ENCODE peak calls at places on chromosomes 6 and 20, in eight cellular contexts. W is fibroblast of lung, O is psoas muscle, R is nephron progenitor cell, L is AG09319, B is transverse colon, K is GM13976, U is neural progenitor cell. D is an unnamed sample.

GRCh38 chr20:58781138-58781537 is 69.6 kb downstream of the GNAS-AS1 start:
- DNase-seq in W (no peak), O (no peak), R (no peak), L (no peak), B (no peak), K (no peak), U (no peak), D (no peak)

GRCh38 chr6:95658896-95659295 is 81.6 kb downstream of the MANEA start:
- DNase-seq in W (no peak), O (no peak), R (no peak), L (no peak), B (no peak), K (no peak), U (no peak), D (no peak)

GRCh38 chr6:88650029-88650619 is 313.3 kb downstream of the RNGTT start:
- DNase-seq in W (peak), O (no peak), R (no peak), L (peak), B (no peak), K (peak), U (no peak), D (no peak)

GRCh38 chr20:53672484-53673129 is 79.0 kb upstream of the ZNF217 start:
- DNase-seq in W (peak), O (no peak), R (no peak), L (no peak), B (no peak), K (no peak), U (no peak), D (no peak)

GRCh38 chr6:48933136-48933535 is 529.9 kb downstream of the MMUT start:
- DNase-seq in W (no peak), O (no peak), R (no peak), L (no peak), B (no peak), K (no peak), U (no peak), D (no peak)

GRCh38 chr6:44411141-44411540 is 23.6 kb downstream of the CDC5L start:
- DNase-seq in W (no peak), O (no peak), R (no peak), L (no peak), B (no peak), K (no peak), U (no peak), D (no peak)

GRCh38 chr20:7302256-7302655 is 534.8 kb downstream of the BMP2 start:
- DNase-seq in W (no peak), O (no peak), R (no peak), L (no peak), B (no peak), K (no peak), U (peak), D (no peak)

GRCh38 chr20:12201289-12201991 is 283.7 kb downstream of the BTBD3 start:
- DNase-seq in W (peak), O (no peak), R (no peak), L (no peak), B (no peak), K (no peak), U (no peak), D (no peak)

GRCh38 chr20:48656661-48657211 is 171.1 kb downstream of the PREX1 start:
- DNase-seq in W (no peak), O (no peak), R (peak), L (no peak), B (no peak), K (no peak), U (peak), D (no peak)

GRCh38 chr20:46715292-46715756 is 5.9 kb downstream of the SLC2A10 start:
- DNase-seq in W (peak), O (peak), R (no peak), L (peak), B (peak), K (no peak), U (peak), D (no peak)

GRCh38 chr20:4012631-4013030 is 2.7 kb downstream of the RNF24 start:
- DNase-seq in W (peak), O (no peak), R (no peak), L (peak), B (no peak), K (no peak), U (no peak), D (no peak)

GRCh38 chr20:64055893-64056638 is 6.6 kb upstream of the SOX18 start:
- DNase-seq in W (no peak), O (peak), R (no peak), L (no peak), B (no peak), K (peak), U (peak), D (no peak)

GRCh38 chr6:90068264-90068663 is 174.0 kb downstream of the GJA10 start:
- DNase-seq in W (peak), O (peak), R (no peak), L (no peak), B (no peak), K (no peak), U (no peak), D (no peak)

GRCh38 chr20:47244451-47244850 is 112.0 kb downstream of the ZMYND8 start:
- DNase-seq in W (no peak), O (no peak), R (no peak), L (no peak), B (no peak), K (no peak), U (no peak), D (no peak)

GRCh38 chr6:43606019-43606418 is 23.0 kb downstream of the GTPBP2 start:
- DNase-seq in W (no peak), O (no peak), R (no peak), L (no peak), B (no peak), K (no peak), U (no peak), D (no peak)

GRCh38 chr20:51366155-51366886 is 176.2 kb downstream of the NFATC2 start:
- DNase-seq in W (peak), O (peak), R (no peak), L (peak), B (peak), K (no peak), U (no peak), D (no peak)

GRCh38 chr6:148441454-148441911 is 98.8 kb downstream of the SASH1 start:
- DNase-seq in W (peak), O (no peak), R (no peak), L (no peak), B (no peak), K (no peak), U (no peak), D (no peak)

GRCh38 chr6:70547313-70547712 is 19.4 kb upstream of the SDHAF4 start:
- DNase-seq in W (peak), O (no peak), R (no peak), L (no peak), B (no peak), K (no peak), U (peak), D (no peak)

GRCh38 chr20:9439806-9440205 is 74.6 kb upstream of the LAMP5 start:
- DNase-seq in W (no peak), O (no peak), R (no peak), L (no peak), B (no peak), K (no peak), U (no peak), D (no peak)

GRCh38 chr6:28764014-28764723 is 159.6 kb downstream of the TRIM27 start:
- DNase-seq in W (no peak), O (no peak), R (no peak), L (no peak), B (no peak), K (no peak), U (no peak), D (no peak)

GRCh38 chr6:124967444-124967843 is 5.2 kb downstream of the RNF217 start:
- DNase-seq in W (peak), O (no peak), R (no peak), L (no peak), B (no peak), K (no peak), U (no peak), D (no peak)

GRCh38 chr6:100296810-100297544 is 167.7 kb downstream of the SIM1 start:
- DNase-seq in W (peak), O (no peak), R (no peak), L (peak), B (no peak), K (no peak), U (no peak), D (no peak)

GRCh38 chr20:25224941-25225340 is 22.9 kb upstream of the PYGB start:
- DNase-seq in W (no peak), O (no peak), R (no peak), L (no peak), B (no peak), K (no peak), U (no peak), D (no peak)

GRCh38 chr6:106080106-106081095 is 5.7 kb upstream of the PRDM1 start:
- DNase-seq in W (no peak), O (no peak), R (no peak), L (no peak), B (no peak), K (no peak), U (peak), D (no peak)

GRCh38 chr6:7216941-7217621 is 95.9 kb downstream of the SSR1 start:
- DNase-seq in W (peak), O (peak), R (no peak), L (no peak), B (no peak), K (no peak), U (peak), D (no peak)

DNA sequence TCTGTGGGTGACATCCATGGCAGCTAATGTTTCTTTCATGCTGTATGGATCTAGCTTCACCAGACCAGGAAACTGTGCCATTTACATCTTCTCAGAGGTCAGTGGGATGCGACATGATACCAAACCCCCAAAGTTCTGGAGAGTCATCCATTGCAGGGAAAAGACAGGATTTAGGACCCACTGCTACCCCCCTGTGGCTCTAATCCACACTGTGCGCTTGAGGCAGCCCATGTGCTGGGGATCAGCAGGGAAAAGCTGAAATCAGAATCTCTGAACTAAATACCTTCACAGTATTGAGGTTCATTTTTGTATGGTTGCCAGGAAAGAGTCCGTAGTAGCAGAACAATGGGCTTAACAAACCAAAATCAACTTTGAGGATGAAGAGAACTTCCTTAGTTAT is 164.4 kb downstream of the TMEM242 start:
- DNase-seq in W (no peak), O (no peak), R (no peak), L (no peak), B (no peak), K (no peak), U (peak), D (no peak)
- TF ChIP-seq CTCF in W (no peak), O (no peak), R (no peak), L (no peak), B (no peak), K (no peak), U (peak), D (no peak)

GRCh38 chr6:103113416-103113815 is 1719.9 kb downstream of the GRIK2 start:
- DNase-seq in W (no peak), O (no peak), R (no peak), L (no peak), B (no peak), K (no peak), U (no peak), D (no peak)
- TF ChIP-seq CTCF in W (no peak), O (no peak), R (no peak), L (no peak), B (no peak), K (no peak), U (no peak), D (no peak)

GRCh38 chr6:133130863-133131262 is 110.3 kb upstream of the EYA4 start:
- DNase-seq in W (no peak), O (peak), R (no peak), L (no peak), B (no peak), K (no peak), U (no peak), D (no peak)
- TF ChIP-seq CTCF in W (no peak), O (peak), R (no peak), L (no peak), B (no peak), K (no peak), U (no peak), D (no peak)

GRCh38 chr6:75693534-75693933 is 55.5 kb upstream of the MYO6 start:
- DNase-seq in W (peak), O (no peak), R (no peak), L (peak), B (no peak), K (no peak), U (no peak), D (no peak)
- TF ChIP-seq CTCF in W (no peak), O (no peak), R (no peak), L (peak), B (no peak), K (no peak), U (peak), D (peak)

GRCh38 chr6:81049425-81050042 is 702.9 kb downstream of the TENT5A start:
- DNase-seq in W (peak), O (no peak), R (no peak), L (no peak), B (no peak), K (no peak), U (no peak), D (no peak)

GRCh38 chr6:81054011-81054410 is 698.5 kb downstream of the TENT5A start:
- DNase-seq in W (no peak), O (no peak), R (no peak), L (no peak), B (no peak), K (no peak), U (no peak), D (no peak)

GRCh38 chr6:81051952-81052351 is 700.5 kb downstream of the TENT5A start:
- DNase-seq in W (no peak), O (no peak), R (peak), L (no peak), B (no peak), K (no peak), U (peak), D (no peak)
- TF ChIP-seq CTCF in W (no peak), O (no peak), R (no peak), L (no peak), B (no peak), K (no peak), U (peak), D (no peak)

GRCh38 chr6:24054388-24054787 is 71.6 kb upstream of the NRSN1 start:
- DNase-seq in W (no peak), O (no peak), R (no peak), L (no peak), B (no peak), K (no peak), U (no peak), D (no peak)
- TF ChIP-seq CTCF in W (no peak), O (no peak), R (no peak), L (no peak), B (no peak), K (no peak), U (peak), D (no peak)

GRCh38 chr6:136930528-136930927 is 8.4 kb downstream of the SLC35D3 start:
- DNase-seq in W (no peak), O (no peak), R (no peak), L (no peak), B (no peak), K (no peak), U (no peak), D (no peak)

GRCh38 chr6:136927313-136927712 is 5.2 kb downstream of the SLC35D3 start:
- DNase-seq in W (no peak), O (no peak), R (no peak), L (no peak), B (no peak), K (peak), U (peak), D (no peak)

GRCh38 chr6:136932599-136932998 is 10.5 kb downstream of the SLC35D3 start:
- DNase-seq in W (no peak), O (no peak), R (no peak), L (no peak), B (no peak), K (no peak), U (no peak), D (no peak)
- TF ChIP-seq CTCF in W (no peak), O (no peak), R (no peak), L (no peak), B (no peak), K (no peak), U (no peak), D (no peak)

DNA sequence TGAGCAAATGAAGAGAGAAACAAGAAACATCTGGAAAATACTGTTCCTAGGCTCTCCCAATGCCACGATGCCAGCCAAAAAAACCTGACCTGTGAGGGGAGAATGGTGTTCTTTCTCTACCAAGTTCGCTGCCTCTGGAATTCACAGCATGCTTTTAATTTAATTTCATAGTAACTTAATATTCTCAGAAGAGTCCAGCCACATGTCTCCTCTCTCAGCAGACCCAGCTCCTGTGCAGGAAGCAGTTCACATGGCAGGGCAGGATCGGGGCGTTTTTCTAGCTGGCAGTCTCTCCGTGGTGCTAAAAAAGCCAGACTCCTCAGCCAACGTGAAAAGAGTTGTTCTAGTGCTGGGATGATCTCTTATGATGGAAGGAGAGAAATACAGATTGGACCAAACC is 57.5 kb downstream of the BFSP1 start:
- DNase-seq in W (no peak), O (no peak), R (no peak), L (no peak), B (no peak), K (no peak), U (no peak), D (no peak)
- TF ChIP-seq CTCF in W (no peak), O (no peak), R (no peak), L (no peak), B (no peak), K (no peak), U (no peak), D (no peak)

GRCh38 chr6:169315830-169316614 is 62.4 kb upstream of the THBS2 start:
- DNase-seq in W (no peak), O (no peak), R (no peak), L (no peak), B (no peak), K (no peak), U (no peak), D (no peak)
- TF ChIP-seq CTCF in W (no peak), O (no peak), R (no peak), L (no peak), B (no peak), K (no peak), U (no peak), D (no peak)

D was measured in type B pancreatic cell.